ENCODE peak calls at places on chromosomes 11 and 22, in ten cellular contexts. One of them, this sample, is unnamed.

GRCh38 chr22:43435851-43436535 is 24.2 kb downstream of the MPPED1 start:
- DNase-seq in spleen: peak
- DNase-seq in neural crest cell: no peak
- DNase-seq in IMR-90: no peak
- DNase-seq in body of pancreas: peak
- DNase-seq in brain microvascular endothelial cell: no peak
- DNase-seq in mammary epithelial cell: no peak
- DNase-seq in lung: no peak
- DNase-seq in PC-9: no peak
- DNase-seq in omental fat pad: no peak
- DNase-seq in this sample: no peak

GRCh38 chr22:37267128-37267587 is 15.2 kb upstream of the CYTH4 start:
- DNase-seq in mammary epithelial cell: no peak
- DNase-seq in brain microvascular endothelial cell: no peak
- DNase-seq in body of pancreas: no peak
- DNase-seq in omental fat pad: no peak
- DNase-seq in lung: peak
- DNase-seq in neural crest cell: peak
- DNase-seq in PC-9: peak
- DNase-seq in spleen: peak
- DNase-seq in IMR-90: no peak
- DNase-seq in this sample: peak

GRCh38 chr11:75333022-75333806 is 18.2 kb downstream of the ARRB1 start:
- DNase-seq in omental fat pad: no peak
- DNase-seq in neural crest cell: no peak
- DNase-seq in mammary epithelial cell: no peak
- DNase-seq in IMR-90: no peak
- DNase-seq in brain microvascular endothelial cell: no peak
- DNase-seq in body of pancreas: no peak
- DNase-seq in PC-9: no peak
- DNase-seq in lung: no peak
- DNase-seq in spleen: no peak
- DNase-seq in this sample: no peak

GRCh38 chr22:23181763-23182288 is 1.5 kb downstream of the BCR start:
- DNase-seq in omental fat pad: no peak
- DNase-seq in body of pancreas: no peak
- DNase-seq in lung: no peak
- DNase-seq in brain microvascular endothelial cell: no peak
- DNase-seq in neural crest cell: no peak
- DNase-seq in IMR-90: no peak
- DNase-seq in spleen: peak
- DNase-seq in mammary epithelial cell: no peak
- DNase-seq in PC-9: no peak
- DNase-seq in this sample: no peak

GRCh38 chr22:39771486-39771885 is 122.1 kb downstream of the ENTHD1 start:
- DNase-seq in lung: no peak
- DNase-seq in neural crest cell: no peak
- DNase-seq in brain microvascular endothelial cell: no peak
- DNase-seq in mammary epithelial cell: no peak
- DNase-seq in omental fat pad: no peak
- DNase-seq in body of pancreas: no peak
- DNase-seq in spleen: no peak
- DNase-seq in PC-9: no peak
- DNase-seq in IMR-90: no peak
- DNase-seq in this sample: no peak

GRCh38 chr22:18048041-18048440 is 23.7 kb upstream of the MICAL3 start:
- DNase-seq in IMR-90: no peak
- DNase-seq in brain microvascular endothelial cell: no peak
- DNase-seq in mammary epithelial cell: no peak
- DNase-seq in spleen: no peak
- DNase-seq in lung: no peak
- DNase-seq in neural crest cell: no peak
- DNase-seq in PC-9: no peak
- DNase-seq in omental fat pad: no peak
- DNase-seq in body of pancreas: no peak
- DNase-seq in this sample: no peak

GRCh38 chr11:122108192-122108799 is 7.7 kb downstream of the BLID start:
- DNase-seq in PC-9: no peak
- DNase-seq in body of pancreas: peak
- DNase-seq in IMR-90: peak
- DNase-seq in lung: peak
- DNase-seq in mammary epithelial cell: no peak
- DNase-seq in brain microvascular endothelial cell: peak
- DNase-seq in omental fat pad: no peak
- DNase-seq in neural crest cell: peak
- DNase-seq in spleen: no peak
- DNase-seq in this sample: no peak

GRCh38 chr22:40387758-40388157 is 17.4 kb downstream of the SGSM3 start:
- DNase-seq in body of pancreas: peak
- DNase-seq in lung: no peak
- DNase-seq in omental fat pad: no peak
- DNase-seq in spleen: no peak
- DNase-seq in mammary epithelial cell: no peak
- DNase-seq in brain microvascular endothelial cell: no peak
- DNase-seq in PC-9: no peak
- DNase-seq in neural crest cell: no peak
- DNase-seq in IMR-90: no peak
- DNase-seq in this sample: no peak

GRCh38 chr22:26210390-26210789 is 41.1 kb downstream of the SEZ6L start:
- DNase-seq in brain microvascular endothelial cell: no peak
- DNase-seq in IMR-90: no peak
- DNase-seq in omental fat pad: no peak
- DNase-seq in mammary epithelial cell: no peak
- DNase-seq in PC-9: no peak
- DNase-seq in body of pancreas: no peak
- DNase-seq in lung: no peak
- DNase-seq in spleen: no peak
- DNase-seq in neural crest cell: no peak
- DNase-seq in this sample: no peak

GRCh38 chr11:121418625-121419114 is 33.4 kb upstream of the SORL1 start:
- DNase-seq in brain microvascular endothelial cell: no peak
- DNase-seq in IMR-90: no peak
- DNase-seq in mammary epithelial cell: no peak
- DNase-seq in lung: peak
- DNase-seq in omental fat pad: no peak
- DNase-seq in PC-9: no peak
- DNase-seq in body of pancreas: peak
- DNase-seq in neural crest cell: no peak
- DNase-seq in spleen: peak
- DNase-seq in this sample: no peak

GRCh38 chr11:30560345-30561106 is 25.6 kb downstream of the MPPED2 start:
- DNase-seq in body of pancreas: no peak
- DNase-seq in brain microvascular endothelial cell: no peak
- DNase-seq in omental fat pad: no peak
- DNase-seq in neural crest cell: no peak
- DNase-seq in spleen: no peak
- DNase-seq in mammary epithelial cell: no peak
- DNase-seq in lung: no peak
- DNase-seq in PC-9: no peak
- DNase-seq in IMR-90: peak
- DNase-seq in this sample: no peak

GRCh38 chr11:69644071-69644961 is 3.4 kb downstream of the CCND1 start:
- DNase-seq in mammary epithelial cell: peak
- DNase-seq in PC-9: peak
- DNase-seq in body of pancreas: peak
- DNase-seq in lung: peak
- DNase-seq in spleen: peak
- DNase-seq in brain microvascular endothelial cell: peak
- DNase-seq in IMR-90: peak
- DNase-seq in neural crest cell: no peak
- DNase-seq in omental fat pad: no peak
- DNase-seq in this sample: no peak

GRCh38 chr11:69537126-69537525 is 55.7 kb downstream of the LINC01488 start:
- DNase-seq in lung: no peak
- DNase-seq in body of pancreas: no peak
- DNase-seq in spleen: peak
- DNase-seq in brain microvascular endothelial cell: no peak
- DNase-seq in IMR-90: no peak
- DNase-seq in neural crest cell: no peak
- DNase-seq in PC-9: no peak
- DNase-seq in omental fat pad: no peak
- DNase-seq in mammary epithelial cell: no peak
- DNase-seq in this sample: peak

GRCh38 chr11:117934526-117935307 is 5.5 kb upstream of the TMPRSS13 start:
- DNase-seq in IMR-90: no peak
- DNase-seq in lung: no peak
- DNase-seq in brain microvascular endothelial cell: no peak
- DNase-seq in spleen: peak
- DNase-seq in PC-9: no peak
- DNase-seq in mammary epithelial cell: no peak
- DNase-seq in omental fat pad: no peak
- DNase-seq in neural crest cell: no peak
- DNase-seq in body of pancreas: no peak
- DNase-seq in this sample: peak

GRCh38 chr11:117932426-117932825 is 3.2 kb upstream of the TMPRSS13 start:
- DNase-seq in body of pancreas: no peak
- DNase-seq in omental fat pad: no peak
- DNase-seq in IMR-90: no peak
- DNase-seq in brain microvascular endothelial cell: no peak
- DNase-seq in lung: no peak
- DNase-seq in mammary epithelial cell: no peak
- DNase-seq in spleen: peak
- DNase-seq in neural crest cell: no peak
- DNase-seq in PC-9: no peak
- DNase-seq in this sample: peak

GRCh38 chr11:117932987-117933386 is 3.8 kb upstream of the TMPRSS13 start:
- DNase-seq in IMR-90: no peak
- DNase-seq in mammary epithelial cell: no peak
- DNase-seq in brain microvascular endothelial cell: no peak
- DNase-seq in lung: no peak
- DNase-seq in spleen: no peak
- DNase-seq in PC-9: no peak
- DNase-seq in omental fat pad: no peak
- DNase-seq in neural crest cell: no peak
- DNase-seq in body of pancreas: no peak
- DNase-seq in this sample: no peak

GRCh38 chr11:117933475-117933874 is 4.3 kb upstream of the TMPRSS13 start:
- DNase-seq in omental fat pad: no peak
- DNase-seq in brain microvascular endothelial cell: no peak
- DNase-seq in mammary epithelial cell: no peak
- DNase-seq in neural crest cell: no peak
- DNase-seq in IMR-90: no peak
- DNase-seq in lung: no peak
- DNase-seq in PC-9: no peak
- DNase-seq in spleen: no peak
- DNase-seq in body of pancreas: no peak
- DNase-seq in this sample: no peak

GRCh38 chr11:117933930-117934329 is 4.7 kb upstream of the TMPRSS13 start:
- DNase-seq in spleen: peak
- DNase-seq in body of pancreas: no peak
- DNase-seq in neural crest cell: no peak
- DNase-seq in lung: no peak
- DNase-seq in PC-9: no peak
- DNase-seq in omental fat pad: no peak
- DNase-seq in IMR-90: no peak
- DNase-seq in mammary epithelial cell: no peak
- DNase-seq in brain microvascular endothelial cell: no peak
- DNase-seq in this sample: no peak
- TF ChIP-seq CTCF in spleen: no peak
- TF ChIP-seq CTCF in body of pancreas: no peak
- TF ChIP-seq CTCF in neural crest cell: no peak
- TF ChIP-seq CTCF in lung: no peak
- TF ChIP-seq CTCF in PC-9: no peak
- TF ChIP-seq CTCF in omental fat pad: no peak
- TF ChIP-seq CTCF in IMR-90: no peak
- TF ChIP-seq CTCF in mammary epithelial cell: no peak
- TF ChIP-seq CTCF in brain microvascular endothelial cell: no peak
- TF ChIP-seq CTCF in this sample: no peak

DNA sequence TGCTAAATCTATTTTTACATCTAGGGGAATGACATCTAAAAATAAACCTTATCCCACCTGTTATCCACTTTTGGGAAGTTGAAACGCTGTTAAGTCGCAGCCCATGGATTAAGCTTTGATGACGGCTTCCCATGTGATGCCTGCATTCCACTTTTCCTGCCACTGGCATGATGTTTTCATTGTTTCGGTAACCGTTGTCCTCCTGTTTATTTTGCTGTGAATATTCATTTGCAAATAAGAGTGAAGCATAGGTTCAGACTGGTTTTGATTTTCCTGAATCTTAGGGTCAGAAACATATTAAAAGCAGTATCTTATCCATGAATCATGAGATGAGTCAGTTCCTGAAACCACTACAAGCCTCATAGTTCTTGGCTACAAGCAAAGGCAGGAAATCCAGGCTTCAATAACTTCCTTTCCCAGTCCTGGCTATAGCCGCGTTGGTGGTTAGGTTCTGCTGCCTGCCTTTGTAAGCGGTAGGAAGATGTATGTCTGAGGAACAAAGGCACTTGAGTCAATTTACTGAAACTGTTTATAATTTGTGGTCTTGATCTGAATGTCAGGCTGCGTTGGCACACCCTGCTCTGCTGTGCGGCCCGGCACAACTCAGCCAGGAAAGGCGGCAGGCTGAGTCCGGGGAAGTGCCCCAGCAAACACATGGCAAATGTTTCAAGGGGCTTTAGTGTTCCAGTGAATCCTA is 19.4 kb downstream of the TEAD1 start:
- DNase-seq in IMR-90: peak
- DNase-seq in lung: no peak
- DNase-seq in mammary epithelial cell: peak
- DNase-seq in PC-9: peak
- DNase-seq in omental fat pad: no peak
- DNase-seq in body of pancreas: peak
- DNase-seq in spleen: no peak
- DNase-seq in neural crest cell: no peak
- DNase-seq in brain microvascular endothelial cell: peak
- DNase-seq in this sample: no peak
- TF ChIP-seq CTCF in IMR-90: no peak
- TF ChIP-seq CTCF in lung: no peak
- TF ChIP-seq CTCF in mammary epithelial cell: no peak
- TF ChIP-seq CTCF in PC-9: no peak
- TF ChIP-seq CTCF in omental fat pad: no peak
- TF ChIP-seq CTCF in body of pancreas: no peak
- TF ChIP-seq CTCF in spleen: no peak
- TF ChIP-seq CTCF in neural crest cell: no peak
- TF ChIP-seq CTCF in brain microvascular endothelial cell: no peak
- TF ChIP-seq CTCF in this sample: peak

GRCh38 chr11:10897150-10897549 is 39.3 kb upstream of the ZBED5 start:
- DNase-seq in omental fat pad: no peak
- DNase-seq in lung: no peak
- DNase-seq in neural crest cell: no peak
- DNase-seq in brain microvascular endothelial cell: no peak
- DNase-seq in body of pancreas: no peak
- DNase-seq in spleen: no peak
- DNase-seq in IMR-90: no peak
- DNase-seq in mammary epithelial cell: no peak
- DNase-seq in PC-9: no peak
- DNase-seq in this sample: no peak
- TF ChIP-seq CTCF in omental fat pad: no peak
- TF ChIP-seq CTCF in lung: no peak
- TF ChIP-seq CTCF in neural crest cell: no peak
- TF ChIP-seq CTCF in brain microvascular endothelial cell: no peak
- TF ChIP-seq CTCF in body of pancreas: no peak
- TF ChIP-seq CTCF in spleen: no peak
- TF ChIP-seq CTCF in IMR-90: no peak
- TF ChIP-seq CTCF in mammary epithelial cell: no peak
- TF ChIP-seq CTCF in PC-9: no peak
- TF ChIP-seq CTCF in this sample: no peak

GRCh38 chr22:24555496-24556253 is at the start of gene SNRPD3:
- DNase-seq in neural crest cell: peak
- DNase-seq in brain microvascular endothelial cell: peak
- DNase-seq in IMR-90: peak
- DNase-seq in PC-9: peak
- DNase-seq in mammary epithelial cell: peak
- DNase-seq in omental fat pad: peak
- DNase-seq in body of pancreas: peak
- DNase-seq in spleen: peak
- DNase-seq in lung: peak
- DNase-seq in this sample: no peak
- TF ChIP-seq CTCF in neural crest cell: peak
- TF ChIP-seq CTCF in brain microvascular endothelial cell: peak
- TF ChIP-seq CTCF in IMR-90: no peak
- TF ChIP-seq CTCF in PC-9: no peak
- TF ChIP-seq CTCF in mammary epithelial cell: no peak
- TF ChIP-seq CTCF in omental fat pad: no peak
- TF ChIP-seq CTCF in body of pancreas: peak
- TF ChIP-seq CTCF in spleen: peak
- TF ChIP-seq CTCF in lung: no peak
- TF ChIP-seq CTCF in this sample: peak